ENCODE peak calls at places on chromosomes 6 and 20, in four cellular contexts. J is fibroblast of gingiva; Q is stimulated activated CD4-positive, alpha-beta T cell treated with anti-CD3 and anti-CD28 coated beads, TNF-alpha, amount 100 ng/mL, for 1 hour; D is stimulated activated CD8-positive, alpha-beta memory T cell treated with anti-CD3 and anti-CD28 coated beads, Interleukin-2, amount 100 ng/mL, for 1 hour. A is an unnamed sample.

GRCh38 chr6:9250852-9251251 is 815.5 kb upstream of the SLC35B3 start:
- DNase-seq in J (peak; percentile 10), Q (no peak), D (no peak), A (peak; percentile 50)

GRCh38 chr20:58795181-58795922 is 55.4 kb downstream of the GNAS-AS1 start:
- DNase-seq in J (no peak), Q (no peak), D (no peak), A (no peak)

GRCh38 chr6:167906899-167907298 is 80.2 kb downstream of the AFDN start:
- DNase-seq in J (peak; percentile 14), Q (no peak), D (no peak), A (no peak)

GRCh38 chr6:24902782-24903181 is 33.0 kb downstream of the RIPOR2 start:
- DNase-seq in J (peak; percentile 53), Q (no peak), D (no peak), A (no peak)

GRCh38 chr6:29792123-29793035 is 35.2 kb upstream of the HLA-G start:
- DNase-seq in J (peak; percentile 20), Q (peak; percentile 70), D (peak; percentile 68), A (no peak)

GRCh38 chr20:61516398-61517208 is 264.5 kb downstream of the CDH4 start:
- DNase-seq in J (no peak), Q (no peak), D (no peak), A (no peak)

GRCh38 chr6:165845488-165845887 is 182.4 kb upstream of the PDE10A start:
- DNase-seq in J (no peak), Q (no peak), D (no peak), A (no peak)

GRCh38 chr20:49846206-49846807 is 33.7 kb downstream of the SLC9A8 start:
- DNase-seq in J (peak; percentile 47), Q (peak; percentile 13), D (peak; percentile 15), A (peak; percentile 29)

GRCh38 chr6:44697333-44697732 is 309.8 kb downstream of the CDC5L start:
- DNase-seq in J (no peak), Q (no peak), D (no peak), A (no peak)

GRCh38 chr6:8059129-8059528 is 5.1 kb downstream of the BLOC1S5 start:
- DNase-seq in J (peak; percentile 50), Q (no peak), D (no peak), A (no peak)

GRCh38 chr6:17091122-17091521 is 10.7 kb upstream of the STMND1 start:
- DNase-seq in J (no peak), Q (no peak), D (no peak), A (no peak)

GRCh38 chr6:13807691-13808090 is 6.7 kb downstream of the MCUR1 start:
- DNase-seq in J (no peak), Q (no peak), D (no peak), A (no peak)

GRCh38 chr20:50931048-50931305 is 260 bp downstream of the ADNP start:
- DNase-seq in J (no peak), Q (no peak), D (no peak), A (no peak)

GRCh38 chr20:48921883-48922867 is 664 bp downstream of the ARFGEF2 start:
- DNase-seq in J (peak; percentile 38), Q (no peak), D (no peak), A (no peak)

GRCh38 chr20:43138061-43138860 is 51.4 kb downstream of the PTPRT start:
- DNase-seq in J (no peak), Q (no peak), D (no peak), A (no peak)

GRCh38 chr20:46200582-46201570 is 82.8 kb downstream of the CD40 start:
- DNase-seq in J (no peak), Q (no peak), D (no peak), A (no peak)

GRCh38 chr6:141675957-141676356 is 456.8 kb upstream of the GJE1 start:
- DNase-seq in J (peak; percentile 33), Q (no peak), D (no peak), A (no peak)